ENCODE peak calls at places on chromosomes 2 and 18, in four cellular contexts. One of them, this sample, is unnamed.

GRCh38 chr18:57915848-57916596 is 112.9 kb upstream of the ATP8B1 start:
- DNase-seq in neuronal stem cell: peak; percentile 17
- DNase-seq in H9: no peak
- DNase-seq in IMR-90: peak; percentile 47
- DNase-seq in this sample: no peak

GRCh38 chr18:50644807-50645206 is 84.9 kb downstream of the MAPK4 start:
- DNase-seq in IMR-90: no peak
- DNase-seq in neuronal stem cell: no peak
- DNase-seq in H9: peak; percentile 85
- DNase-seq in this sample: peak; percentile 28

GRCh38 chr2:107635883-107636282 is 190.8 kb upstream of the RGPD4 start:
- DNase-seq in IMR-90: peak; percentile 69
- DNase-seq in H9: no peak
- DNase-seq in neuronal stem cell: no peak
- DNase-seq in this sample: no peak

GRCh38 chr18:11861583-11862288 is 10.5 kb downstream of the CHMP1B start:
- DNase-seq in neuronal stem cell: no peak
- DNase-seq in IMR-90: no peak
- DNase-seq in H9: no peak
- DNase-seq in this sample: no peak

GRCh38 chr2:1816414-1816911 is 72.1 kb upstream of the PXDN start:
- DNase-seq in H9: no peak
- DNase-seq in IMR-90: peak; percentile 56
- DNase-seq in neuronal stem cell: no peak
- DNase-seq in this sample: no peak

GRCh38 chr18:55323051-55323994 is 264.7 kb downstream of the TCF4 start:
- DNase-seq in IMR-90: peak; percentile 31
- DNase-seq in neuronal stem cell: no peak
- DNase-seq in H9: no peak
- DNase-seq in this sample: no peak

GRCh38 chr2:213166109-213166508 is 14.7 kb upstream of the IKZF2 start:
- DNase-seq in H9: no peak
- DNase-seq in neuronal stem cell: no peak
- DNase-seq in IMR-90: no peak
- DNase-seq in this sample: no peak

GRCh38 chr2:121140734-121141133 is 144.3 kb downstream of the TFCP2L1 start:
- DNase-seq in neuronal stem cell: no peak
- DNase-seq in H9: no peak
- DNase-seq in IMR-90: no peak
- DNase-seq in this sample: no peak

GRCh38 chr2:196372276-196372809 is 201.0 kb upstream of the STK17B start:
- DNase-seq in IMR-90: no peak
- DNase-seq in neuronal stem cell: no peak
- DNase-seq in H9: no peak
- DNase-seq in this sample: no peak

GRCh38 chr2:177413703-177414102 is 21.1 kb downstream of the AGPS start:
- DNase-seq in IMR-90: no peak
- DNase-seq in neuronal stem cell: no peak
- DNase-seq in H9: no peak
- DNase-seq in this sample: no peak

GRCh38 chr18:27400001-27400400 is 214.9 kb upstream of the CHST9 start:
- DNase-seq in IMR-90: no peak
- DNase-seq in neuronal stem cell: no peak
- DNase-seq in H9: peak; percentile 84
- DNase-seq in this sample: no peak

GRCh38 chr2:33409417-33409955 is 67.0 kb upstream of the RASGRP3 start:
- DNase-seq in neuronal stem cell: no peak
- DNase-seq in IMR-90: no peak
- DNase-seq in H9: no peak
- DNase-seq in this sample: no peak

GRCh38 chr2:6917071-6917760 is at the start of gene RNF144A:
- DNase-seq in H9: peak; percentile 72
- DNase-seq in IMR-90: peak; percentile 12
- DNase-seq in neuronal stem cell: peak; percentile 69
- DNase-seq in this sample: peak; percentile 88

GRCh38 chr18:78561757-78562445 is 417.7 kb upstream of the SALL3 start:
- DNase-seq in neuronal stem cell: peak; percentile 11
- DNase-seq in IMR-90: no peak
- DNase-seq in H9: no peak
- DNase-seq in this sample: no peak

GRCh38 chr2:145615626-145616025 is 1095.7 kb upstream of the ZEB2 start:
- DNase-seq in IMR-90: no peak
- DNase-seq in neuronal stem cell: no peak
- DNase-seq in H9: no peak
- DNase-seq in this sample: no peak

GRCh38 chr18:52046842-52047241 is 293.2 kb upstream of the DCC start:
- DNase-seq in H9: no peak
- DNase-seq in neuronal stem cell: peak; percentile 41
- DNase-seq in IMR-90: no peak
- DNase-seq in this sample: no peak

GRCh38 chr2:187544371-187545080 is 9.7 kb downstream of the TFPI start:
- DNase-seq in neuronal stem cell: no peak
- DNase-seq in H9: no peak
- DNase-seq in IMR-90: no peak
- DNase-seq in this sample: peak; percentile 81
- H4K8ac ChIP-seq in neuronal stem cell: no peak overlapping the region
- H4K8ac ChIP-seq in H9: no peak overlapping the region
- H4K8ac ChIP-seq in IMR-90: peak overlapping the region; percentile 52
- H4K8ac ChIP-seq in this sample: peak overlapping the region; percentile 14

DNA sequence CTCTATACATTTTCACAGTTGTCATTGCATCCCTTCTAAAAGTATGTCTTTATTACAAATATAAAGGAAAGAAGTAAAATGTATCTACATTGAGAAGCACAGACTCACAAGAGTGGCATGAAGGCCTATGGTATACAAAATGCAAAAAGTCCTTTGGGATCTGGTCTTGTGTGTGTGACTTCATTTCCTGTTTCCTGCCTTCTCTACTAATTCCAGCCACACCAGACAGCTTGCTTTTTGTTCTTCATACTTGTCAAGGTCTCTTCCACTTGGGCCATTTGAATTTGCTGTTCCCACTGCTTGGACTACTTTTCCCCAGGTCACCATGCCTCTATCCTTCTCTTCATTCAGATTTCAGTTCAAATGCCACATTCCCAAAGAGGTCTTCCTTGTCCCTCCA is 6.7 kb upstream of the PNO1 start:
- DNase-seq in neuronal stem cell: no peak
- DNase-seq in IMR-90: peak; percentile 22
- DNase-seq in H9: no peak
- DNase-seq in this sample: no peak
- H2AFZ ChIP-seq in neuronal stem cell: no peak overlapping the region
- H2AFZ ChIP-seq in IMR-90: no peak overlapping the region
- H2AFZ ChIP-seq in H9: no peak overlapping the region
- H2AFZ ChIP-seq in this sample: no peak overlapping the region

DNA sequence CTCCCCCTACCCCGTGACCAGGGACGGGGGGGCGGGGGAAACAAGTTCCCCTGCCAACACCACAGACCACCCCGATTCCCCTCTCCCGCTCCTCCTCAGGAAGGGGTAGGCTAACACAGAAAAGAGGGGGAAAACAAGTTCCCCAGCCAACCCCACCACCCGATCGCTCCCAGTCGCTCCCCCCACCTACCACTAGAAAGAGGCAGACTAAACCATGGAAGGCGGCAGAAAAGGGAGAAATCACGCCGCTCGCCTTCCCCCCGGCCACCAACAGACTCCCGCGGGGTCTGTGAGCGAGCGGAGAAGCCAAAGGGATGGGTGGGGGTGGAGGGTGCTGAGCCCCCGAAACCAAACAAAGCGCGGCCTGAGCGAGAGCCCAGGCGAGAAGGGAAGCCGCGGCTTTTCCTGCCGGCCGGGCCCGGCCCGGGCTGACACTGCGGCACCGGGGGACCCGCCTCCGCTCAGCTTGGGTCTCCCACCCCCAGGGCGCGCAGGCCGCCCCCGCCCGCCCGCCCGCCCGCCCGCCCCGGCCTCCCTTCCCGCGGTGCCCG is 1.3 kb downstream of the FBXO11 start:
- DNase-seq in neuronal stem cell: peak; percentile 41
- DNase-seq in IMR-90: no peak
- DNase-seq in H9: no peak
- DNase-seq in this sample: no peak
- H3K14ac ChIP-seq in neuronal stem cell: peak overlapping the region; percentile 100
- H3K14ac ChIP-seq in IMR-90: peak overlapping the region; percentile 81
- H3K14ac ChIP-seq in H9: peak overlapping the region; percentile 93
- H3K14ac ChIP-seq in this sample: peak overlapping the region; percentile 93

GRCh38 chr2:37324536-37324785 is 172 bp downstream of the PRKD3 start:
- DNase-seq in neuronal stem cell: peak; percentile 71
- DNase-seq in H9: no peak
- DNase-seq in IMR-90: peak; percentile 74
- DNase-seq in this sample: peak; percentile 53

GRCh38 chr2:37325625-37326071 is 1.0 kb upstream of the PRKD3 start:
- DNase-seq in IMR-90: no peak
- DNase-seq in neuronal stem cell: no peak
- DNase-seq in H9: no peak
- DNase-seq in this sample: peak; percentile 87

GRCh38 chr2:37323770-37324535 is 680 bp downstream of the PRKD3 start:
- DNase-seq in IMR-90: peak; percentile 31
- DNase-seq in H9: peak; percentile 49
- DNase-seq in neuronal stem cell: peak; percentile 47
- DNase-seq in this sample: peak; percentile 47

GRCh38 chr2:37326285-37326684 is 1.7 kb upstream of the PRKD3 start:
- DNase-seq in neuronal stem cell: no peak
- DNase-seq in H9: no peak
- DNase-seq in IMR-90: peak; percentile 86
- DNase-seq in this sample: peak; percentile 76

GRCh38 chr2:37324786-37325624 is at the start of gene PRKD3:
- DNase-seq in H9: peak; percentile 80
- DNase-seq in neuronal stem cell: no peak
- DNase-seq in IMR-90: peak; percentile 39
- DNase-seq in this sample: peak; percentile 84
- H4K8ac ChIP-seq in H9: no peak within 1 kb of the TSS
- H4K8ac ChIP-seq in neuronal stem cell: no peak within 1 kb of the TSS
- H4K8ac ChIP-seq in IMR-90: peak within 1 kb of the TSS; percentile 81
- H4K8ac ChIP-seq in this sample: peak within 1 kb of the TSS; percentile 75

GRCh38 chr2:36976065-36976464 is 9.7 kb upstream of the STRN start:
- DNase-seq in IMR-90: no peak
- DNase-seq in neuronal stem cell: no peak
- DNase-seq in H9: no peak
- DNase-seq in this sample: no peak

GRCh38 chr2:36973320-36973719 is 7.0 kb upstream of the STRN start:
- DNase-seq in IMR-90: no peak
- DNase-seq in H9: no peak
- DNase-seq in neuronal stem cell: no peak
- DNase-seq in this sample: no peak

GRCh38 chr2:36975306-36975705 is 9.0 kb upstream of the STRN start:
- DNase-seq in IMR-90: no peak
- DNase-seq in H9: no peak
- DNase-seq in neuronal stem cell: no peak
- DNase-seq in this sample: no peak

GRCh38 chr2:36967236-36967876 is 1.0 kb upstream of the STRN start:
- DNase-seq in IMR-90: no peak
- DNase-seq in H9: no peak
- DNase-seq in neuronal stem cell: no peak
- DNase-seq in this sample: no peak

GRCh38 chr2:36971990-36972389 is 5.7 kb upstream of the STRN start:
- DNase-seq in neuronal stem cell: no peak
- DNase-seq in H9: no peak
- DNase-seq in IMR-90: no peak
- DNase-seq in this sample: no peak
- H2AFZ ChIP-seq in neuronal stem cell: no peak overlapping the region
- H2AFZ ChIP-seq in H9: no peak overlapping the region
- H2AFZ ChIP-seq in IMR-90: no peak overlapping the region
- H2AFZ ChIP-seq in this sample: no peak overlapping the region

GRCh38 chr2:14422426-14422825 is 210.1 kb upstream of the LRATD1 start:
- DNase-seq in IMR-90: no peak
- DNase-seq in neuronal stem cell: no peak
- DNase-seq in H9: no peak
- DNase-seq in this sample: peak; percentile 31
- H3K14ac ChIP-seq in IMR-90: no peak overlapping the region
- H3K14ac ChIP-seq in neuronal stem cell: no peak overlapping the region
- H3K14ac ChIP-seq in H9: no peak overlapping the region
- H3K14ac ChIP-seq in this sample: no peak overlapping the region

DNA sequence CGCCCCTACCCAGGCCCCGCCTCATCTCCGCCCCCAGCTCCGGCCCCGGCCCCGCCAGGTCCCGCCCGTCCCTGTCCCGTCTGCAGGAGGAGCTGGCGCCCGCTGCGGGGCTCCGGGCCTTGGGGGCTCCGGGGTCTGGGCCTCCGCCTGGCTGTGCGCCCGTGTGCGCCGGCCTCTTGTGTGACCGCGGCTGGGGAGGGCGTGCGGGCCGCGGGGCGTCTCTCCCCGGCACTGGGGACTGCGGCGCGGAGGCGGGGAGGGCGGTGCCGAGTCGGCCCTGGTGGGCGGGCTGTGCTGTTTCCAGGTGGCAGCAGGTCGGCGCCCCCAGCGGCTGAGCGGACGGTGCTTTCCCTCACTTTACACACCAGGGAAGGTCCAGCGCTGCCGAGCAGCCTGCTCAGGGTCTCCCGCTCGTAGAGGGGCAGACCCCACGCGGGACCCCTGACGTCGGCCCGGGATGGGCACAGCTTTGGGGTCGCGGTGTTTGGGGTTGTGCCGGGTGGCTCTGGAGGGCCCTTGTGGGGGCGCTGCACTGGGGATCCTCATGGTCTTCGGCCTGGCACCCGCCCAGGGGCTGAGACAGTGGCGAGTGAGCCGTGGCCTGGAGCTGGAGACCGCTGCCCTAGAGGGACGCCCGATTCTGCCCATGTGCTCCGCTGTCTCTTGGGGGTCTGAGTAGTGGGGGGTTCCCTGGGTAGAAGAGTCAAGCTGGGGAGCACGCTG is 727 bp downstream of the ING5 start:
- DNase-seq in IMR-90: peak; percentile 52
- DNase-seq in H9: peak; percentile 93
- DNase-seq in neuronal stem cell: peak; percentile 87
- DNase-seq in this sample: peak; percentile 73
- H4K8ac ChIP-seq in IMR-90: no peak overlapping the region
- H4K8ac ChIP-seq in H9: no peak overlapping the region
- H4K8ac ChIP-seq in neuronal stem cell: no peak overlapping the region
- H4K8ac ChIP-seq in this sample: peak overlapping the region; percentile 63

DNA sequence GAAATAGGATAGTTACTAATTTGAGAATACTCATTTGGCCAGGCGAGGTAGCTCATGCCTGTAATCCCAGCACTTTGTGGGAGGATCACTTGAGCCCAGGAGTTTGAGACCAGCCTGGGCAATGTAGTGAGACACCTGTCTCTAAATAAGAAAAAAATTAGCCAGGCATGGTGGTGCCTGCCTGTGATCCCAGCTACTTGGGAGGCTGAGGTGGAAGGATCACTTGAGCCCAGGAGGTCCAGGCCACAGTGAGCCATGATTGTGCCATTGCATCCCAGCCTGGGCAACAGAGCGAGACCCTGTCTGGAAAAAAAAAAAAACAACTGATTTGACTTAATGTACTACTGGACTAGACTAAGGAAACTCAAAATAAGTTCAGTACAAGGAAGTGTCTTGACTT is 32.7 kb upstream of the ZNF638 start:
- DNase-seq in neuronal stem cell: no peak
- DNase-seq in H9: no peak
- DNase-seq in IMR-90: no peak
- DNase-seq in this sample: no peak
- H2AFZ ChIP-seq in neuronal stem cell: no peak overlapping the region
- H2AFZ ChIP-seq in H9: no peak overlapping the region
- H2AFZ ChIP-seq in IMR-90: no peak overlapping the region
- H2AFZ ChIP-seq in this sample: no peak overlapping the region